ENCODE peak calls at places on chromosomes 6 and 20, in seven cellular contexts. One of them, this sample, is unnamed.

GRCh38 chr6:56226946-56227879 is 20.2 kb downstream of the COL21A1 start:
- DNase-seq in GM12878: no peak
- DNase-seq in ovary: no peak
- DNase-seq in esophagus squamous epithelium: no peak
- DNase-seq in HepG2: no peak
- DNase-seq in Peyer's patch: no peak
- DNase-seq in transverse colon: no peak
- DNase-seq in this sample: no peak

GRCh38 chr6:524803-525202 is 132.1 kb downstream of the HUS1B start:
- DNase-seq in HepG2: no peak
- DNase-seq in ovary: no peak
- DNase-seq in Peyer's patch: peak
- DNase-seq in GM12878: no peak
- DNase-seq in esophagus squamous epithelium: no peak
- DNase-seq in transverse colon: peak
- DNase-seq in this sample: no peak

GRCh38 chr6:47357827-47358226 is 48.1 kb upstream of the TNFRSF21 start:
- DNase-seq in HepG2: no peak
- DNase-seq in GM12878: peak
- DNase-seq in Peyer's patch: no peak
- DNase-seq in transverse colon: no peak
- DNase-seq in ovary: no peak
- DNase-seq in esophagus squamous epithelium: no peak
- DNase-seq in this sample: no peak

GRCh38 chr6:34181903-34182302 is 36.0 kb upstream of the GRM4 start:
- DNase-seq in ovary: no peak
- DNase-seq in transverse colon: no peak
- DNase-seq in GM12878: no peak
- DNase-seq in HepG2: no peak
- DNase-seq in esophagus squamous epithelium: no peak
- DNase-seq in Peyer's patch: peak
- DNase-seq in this sample: no peak

GRCh38 chr6:22041797-22042489 is 254.9 kb downstream of the PRL start:
- DNase-seq in esophagus squamous epithelium: no peak
- DNase-seq in GM12878: no peak
- DNase-seq in HepG2: no peak
- DNase-seq in Peyer's patch: no peak
- DNase-seq in transverse colon: no peak
- DNase-seq in ovary: no peak
- DNase-seq in this sample: no peak

GRCh38 chr20:63750807-63751470 is 11.4 kb downstream of the SLC2A4RG start:
- DNase-seq in GM12878: no peak
- DNase-seq in esophagus squamous epithelium: no peak
- DNase-seq in HepG2: no peak
- DNase-seq in ovary: no peak
- DNase-seq in transverse colon: no peak
- DNase-seq in Peyer's patch: peak
- DNase-seq in this sample: no peak

GRCh38 chr6:156557269-156557885 is 219.8 kb upstream of the ARID1B start:
- DNase-seq in transverse colon: no peak
- DNase-seq in esophagus squamous epithelium: no peak
- DNase-seq in ovary: no peak
- DNase-seq in HepG2: peak
- DNase-seq in GM12878: no peak
- DNase-seq in Peyer's patch: no peak
- DNase-seq in this sample: peak

GRCh38 chr20:12068146-12068545 is 150.5 kb downstream of the BTBD3 start:
- DNase-seq in Peyer's patch: no peak
- DNase-seq in transverse colon: no peak
- DNase-seq in ovary: no peak
- DNase-seq in esophagus squamous epithelium: no peak
- DNase-seq in HepG2: no peak
- DNase-seq in GM12878: no peak
- DNase-seq in this sample: no peak

GRCh38 chr6:2360716-2361115 is 115.3 kb upstream of the GMDS start:
- DNase-seq in Peyer's patch: no peak
- DNase-seq in HepG2: no peak
- DNase-seq in esophagus squamous epithelium: no peak
- DNase-seq in transverse colon: no peak
- DNase-seq in GM12878: no peak
- DNase-seq in ovary: no peak
- DNase-seq in this sample: no peak

GRCh38 chr20:49572857-49573256 is 4.9 kb upstream of the PTGIS start:
- DNase-seq in GM12878: no peak
- DNase-seq in transverse colon: no peak
- DNase-seq in Peyer's patch: no peak
- DNase-seq in esophagus squamous epithelium: no peak
- DNase-seq in HepG2: no peak
- DNase-seq in ovary: no peak
- DNase-seq in this sample: no peak

GRCh38 chr20:50312682-50313187 is 122.1 kb downstream of the CEBPB start:
- DNase-seq in Peyer's patch: peak
- DNase-seq in HepG2: no peak
- DNase-seq in transverse colon: peak
- DNase-seq in esophagus squamous epithelium: no peak
- DNase-seq in GM12878: no peak
- DNase-seq in ovary: peak
- DNase-seq in this sample: peak

GRCh38 chr6:79650943-79651342 is 19.8 kb downstream of the SH3BGRL2 start:
- DNase-seq in ovary: no peak
- DNase-seq in HepG2: no peak
- DNase-seq in Peyer's patch: no peak
- DNase-seq in GM12878: no peak
- DNase-seq in esophagus squamous epithelium: no peak
- DNase-seq in transverse colon: no peak
- DNase-seq in this sample: no peak

GRCh38 chr6:41519748-41520699 is 26.2 kb upstream of the FOXP4 start:
- DNase-seq in ovary: no peak
- DNase-seq in esophagus squamous epithelium: no peak
- DNase-seq in transverse colon: peak
- DNase-seq in Peyer's patch: no peak
- DNase-seq in GM12878: no peak
- DNase-seq in HepG2: peak
- DNase-seq in this sample: no peak

GRCh38 chr20:573414-574296 is 30.1 kb upstream of the CSNK2A1 start:
- DNase-seq in GM12878: no peak
- DNase-seq in transverse colon: no peak
- DNase-seq in ovary: no peak
- DNase-seq in HepG2: no peak
- DNase-seq in Peyer's patch: peak
- DNase-seq in esophagus squamous epithelium: no peak
- DNase-seq in this sample: no peak

GRCh38 chr6:147530132-147531060 is 21.9 kb downstream of the SAMD5 start:
- DNase-seq in GM12878: peak
- DNase-seq in ovary: no peak
- DNase-seq in esophagus squamous epithelium: no peak
- DNase-seq in HepG2: no peak
- DNase-seq in transverse colon: peak
- DNase-seq in Peyer's patch: no peak
- DNase-seq in this sample: no peak
- TF ChIP-seq POLR2A in GM12878: no peak
- TF ChIP-seq POLR2A in ovary: no peak
- TF ChIP-seq POLR2A in esophagus squamous epithelium: no peak
- TF ChIP-seq POLR2A in HepG2: no peak
- TF ChIP-seq POLR2A in transverse colon: no peak
- TF ChIP-seq POLR2A in Peyer's patch: no peak
- TF ChIP-seq POLR2A in this sample: no peak

GRCh38 chr6:37819802-37820712 is 530 bp downstream of the ZFAND3 start:
- DNase-seq in ovary: peak
- DNase-seq in esophagus squamous epithelium: no peak
- DNase-seq in HepG2: peak
- DNase-seq in Peyer's patch: peak
- DNase-seq in transverse colon: peak
- DNase-seq in GM12878: peak
- DNase-seq in this sample: peak
- TF ChIP-seq POLR2A in ovary: no peak
- TF ChIP-seq POLR2A in esophagus squamous epithelium: no peak
- TF ChIP-seq POLR2A in HepG2: peak
- TF ChIP-seq POLR2A in Peyer's patch: no peak
- TF ChIP-seq POLR2A in transverse colon: no peak
- TF ChIP-seq POLR2A in GM12878: peak
- TF ChIP-seq POLR2A in this sample: no peak

GRCh38 chr6:43683708-43684455 is 3.7 kb downstream of the MRPS18A start:
- DNase-seq in esophagus squamous epithelium: no peak
- DNase-seq in transverse colon: no peak
- DNase-seq in ovary: no peak
- DNase-seq in GM12878: no peak
- DNase-seq in Peyer's patch: no peak
- DNase-seq in HepG2: no peak
- DNase-seq in this sample: no peak
- TF ChIP-seq POLR2A in esophagus squamous epithelium: no peak
- TF ChIP-seq POLR2A in transverse colon: no peak
- TF ChIP-seq POLR2A in ovary: no peak
- TF ChIP-seq POLR2A in GM12878: no peak
- TF ChIP-seq POLR2A in Peyer's patch: no peak
- TF ChIP-seq POLR2A in HepG2: no peak
- TF ChIP-seq POLR2A in this sample: no peak

DNA sequence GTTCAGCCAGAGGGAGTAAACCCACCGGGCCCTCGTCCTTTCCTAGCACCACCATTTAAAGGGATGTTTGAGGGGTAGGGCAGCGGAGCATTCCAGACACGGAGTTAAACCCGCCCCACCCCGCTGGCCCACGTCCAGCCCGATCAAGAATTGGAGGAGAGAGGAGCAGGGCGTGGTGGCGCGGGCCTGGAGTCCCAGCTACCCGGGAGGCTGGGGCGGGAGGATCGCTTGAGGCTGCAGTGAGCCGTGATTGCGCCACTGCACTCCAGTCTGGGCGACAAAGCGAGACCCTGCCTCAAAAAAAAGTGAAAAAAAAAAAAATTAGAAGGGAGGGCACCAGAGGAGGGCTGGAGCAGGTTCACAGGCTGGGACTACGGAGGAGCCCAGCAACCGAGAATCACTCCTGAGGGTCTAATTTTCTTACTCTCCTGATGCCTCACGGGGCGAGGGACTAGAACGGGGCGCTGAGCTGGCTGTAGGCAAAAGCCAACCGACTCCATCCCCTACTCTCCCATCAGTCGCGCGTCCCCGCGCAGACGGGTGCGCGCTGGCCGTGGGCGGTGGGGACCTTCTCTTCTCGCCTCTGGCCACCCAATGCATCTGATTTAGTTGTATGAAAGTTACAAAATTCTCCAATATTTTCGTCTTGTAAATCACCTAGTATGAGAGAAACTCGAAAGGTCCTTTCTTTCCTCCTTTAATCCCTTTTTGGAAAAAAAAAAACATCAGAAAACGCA is 6.1 kb upstream of the HSPA1B start:
- DNase-seq in esophagus squamous epithelium: no peak
- DNase-seq in ovary: peak
- DNase-seq in Peyer's patch: peak
- DNase-seq in transverse colon: peak
- DNase-seq in HepG2: no peak
- DNase-seq in GM12878: no peak
- DNase-seq in this sample: no peak
- TF ChIP-seq POLR2A in esophagus squamous epithelium: no peak
- TF ChIP-seq POLR2A in ovary: peak
- TF ChIP-seq POLR2A in Peyer's patch: no peak
- TF ChIP-seq POLR2A in transverse colon: peak
- TF ChIP-seq POLR2A in HepG2: no peak
- TF ChIP-seq POLR2A in GM12878: peak
- TF ChIP-seq POLR2A in this sample: peak

DNA sequence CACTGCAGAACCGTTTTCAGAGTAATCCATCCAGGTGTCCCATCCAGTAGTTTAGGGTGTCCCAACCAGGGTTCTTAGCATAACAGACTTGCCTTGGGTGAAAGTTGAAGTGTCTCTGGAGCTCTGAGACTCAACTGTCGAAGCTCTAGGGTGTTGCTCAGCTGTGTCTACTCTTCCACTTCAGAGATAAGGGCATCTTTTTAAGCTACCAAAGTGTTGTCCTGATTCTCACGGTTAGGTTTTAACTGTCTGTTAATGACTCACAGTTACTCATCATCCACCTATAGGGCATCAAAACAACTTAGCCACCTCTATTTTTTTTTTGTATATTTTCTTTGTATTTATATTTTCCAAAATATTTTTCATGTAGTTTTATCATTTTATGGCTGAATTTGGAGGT is 36.9 kb upstream of the TBX18 start:
- DNase-seq in ovary: no peak
- DNase-seq in esophagus squamous epithelium: no peak
- DNase-seq in HepG2: no peak
- DNase-seq in transverse colon: no peak
- DNase-seq in Peyer's patch: no peak
- DNase-seq in GM12878: no peak
- DNase-seq in this sample: no peak
- TF ChIP-seq POLR2A in ovary: no peak
- TF ChIP-seq POLR2A in esophagus squamous epithelium: no peak
- TF ChIP-seq POLR2A in HepG2: no peak
- TF ChIP-seq POLR2A in transverse colon: no peak
- TF ChIP-seq POLR2A in Peyer's patch: no peak
- TF ChIP-seq POLR2A in GM12878: no peak
- TF ChIP-seq POLR2A in this sample: no peak

GRCh38 chr6:111691345-111692225 is 85.9 kb upstream of the TRAF3IP2 start:
- DNase-seq in transverse colon: peak
- DNase-seq in esophagus squamous epithelium: no peak
- DNase-seq in Peyer's patch: no peak
- DNase-seq in HepG2: no peak
- DNase-seq in GM12878: no peak
- DNase-seq in ovary: no peak
- DNase-seq in this sample: no peak
- TF ChIP-seq POLR2A in transverse colon: no peak
- TF ChIP-seq POLR2A in esophagus squamous epithelium: no peak
- TF ChIP-seq POLR2A in Peyer's patch: no peak
- TF ChIP-seq POLR2A in HepG2: no peak
- TF ChIP-seq POLR2A in GM12878: no peak
- TF ChIP-seq POLR2A in ovary: no peak
- TF ChIP-seq POLR2A in this sample: no peak

GRCh38 chr6:163404825-163405265 is 9.7 kb upstream of the QKI start:
- DNase-seq in ovary: no peak
- DNase-seq in transverse colon: peak
- DNase-seq in esophagus squamous epithelium: no peak
- DNase-seq in Peyer's patch: peak
- DNase-seq in HepG2: peak
- DNase-seq in GM12878: no peak
- DNase-seq in this sample: no peak
- TF ChIP-seq POLR2A in ovary: no peak
- TF ChIP-seq POLR2A in transverse colon: peak
- TF ChIP-seq POLR2A in esophagus squamous epithelium: no peak
- TF ChIP-seq POLR2A in Peyer's patch: no peak
- TF ChIP-seq POLR2A in HepG2: no peak
- TF ChIP-seq POLR2A in GM12878: no peak
- TF ChIP-seq POLR2A in this sample: no peak

DNA sequence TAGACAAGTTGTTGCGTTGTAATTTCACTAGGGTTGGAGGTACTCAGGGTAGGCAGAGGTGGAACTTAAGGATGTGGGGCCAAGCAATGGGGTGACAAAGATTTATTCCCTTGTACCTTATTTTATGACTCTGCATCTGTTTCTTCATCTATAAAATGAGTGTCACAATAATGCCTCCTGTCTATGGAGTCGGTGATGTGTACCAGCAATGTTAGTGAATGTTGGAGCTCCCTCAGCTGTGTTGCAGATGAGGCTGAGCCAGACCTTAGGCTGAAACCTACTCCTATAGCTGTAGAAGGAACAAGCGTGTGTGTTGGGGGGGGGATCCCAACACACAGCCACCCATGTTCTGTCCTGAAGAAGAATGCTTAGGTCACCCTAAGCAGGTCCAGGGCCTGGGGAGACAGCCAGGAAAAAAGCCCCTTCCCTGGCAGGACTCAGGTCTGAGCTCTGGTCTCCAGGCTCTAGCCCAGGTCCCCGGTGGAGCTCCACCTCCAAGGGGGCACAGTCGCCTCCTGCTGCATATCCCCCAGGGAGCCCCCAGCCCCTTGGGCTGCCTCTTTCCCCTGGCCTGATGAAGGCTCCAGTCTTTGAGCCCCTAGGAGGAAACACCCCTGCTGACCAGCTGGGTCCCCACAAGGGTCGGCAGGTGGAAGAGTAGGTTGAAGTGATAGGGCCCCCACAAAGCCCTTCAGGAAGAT is 4.7 kb downstream of the UBE2C start:
- DNase-seq in GM12878: no peak
- DNase-seq in esophagus squamous epithelium: no peak
- DNase-seq in transverse colon: no peak
- DNase-seq in ovary: no peak
- DNase-seq in Peyer's patch: no peak
- DNase-seq in HepG2: no peak
- DNase-seq in this sample: no peak
- TF ChIP-seq POLR2A in GM12878: peak
- TF ChIP-seq POLR2A in esophagus squamous epithelium: no peak
- TF ChIP-seq POLR2A in transverse colon: no peak
- TF ChIP-seq POLR2A in ovary: no peak
- TF ChIP-seq POLR2A in Peyer's patch: no peak
- TF ChIP-seq POLR2A in HepG2: no peak
- TF ChIP-seq POLR2A in this sample: no peak

This sample was measured in H54.